ENCODE peak calls at places on chromosomes 3 and 15, in five cellular contexts. B, K, E, Y and P are unnamed samples.

GRCh38 chr3:112134335-112135124 is 1.5 kb upstream of the GCSAM start:
- DNase-seq in B (no peak), K (no peak), E (no peak), Y (no peak), P (no peak)

GRCh38 chr15:56760186-56760585 is 26.9 kb upstream of the ZNF280D start:
- DNase-seq in B (no peak), K (no peak), E (no peak), Y (no peak), P (no peak)

GRCh38 chr15:40358492-40359353 is 704 bp downstream of the DISP2 start:
- DNase-seq in B (peak), K (no peak), E (no peak), Y (no peak), P (no peak)

GRCh38 chr3:197394464-197395321 is 96.3 kb upstream of the DLG1 start:
- DNase-seq in B (no peak), K (no peak), E (no peak), Y (no peak), P (peak)

GRCh38 chr3:175270199-175270837 is 411.2 kb downstream of the NAALADL2 start:
- DNase-seq in B (no peak), K (no peak), E (no peak), Y (no peak), P (no peak)

GRCh38 chr3:55721716-55722484 is 234.8 kb upstream of the WNT5A start:
- DNase-seq in B (peak), K (no peak), E (no peak), Y (peak), P (peak)

GRCh38 chr3:6504385-6504784 is 356.5 kb upstream of the GRM7 start:
- DNase-seq in B (no peak), K (no peak), E (no peak), Y (no peak), P (no peak)

GRCh38 chr3:180330440-180330839 is 271.5 kb upstream of the TTC14 start:
- DNase-seq in B (no peak), K (no peak), E (no peak), Y (no peak), P (no peak)

GRCh38 chr15:56295433-56295832 is 51.8 kb upstream of the RFX7 start:
- DNase-seq in B (no peak), K (no peak), E (no peak), Y (no peak), P (no peak)

GRCh38 chr3:110624571-110624970 is 447.0 kb upstream of the NECTIN3 start:
- DNase-seq in B (no peak), K (no peak), E (no peak), Y (no peak), P (no peak)

GRCh38 chr15:93986400-93986984 is 244.9 kb upstream of the MCTP2 start:
- DNase-seq in B (no peak), K (no peak), E (no peak), Y (no peak), P (no peak)

GRCh38 chr15:74776851-74777768 is 4.8 kb upstream of the CSK start:
- DNase-seq in B (peak), K (no peak), E (no peak), Y (no peak), P (no peak)

GRCh38 chr3:14413381-14414071 is 11.1 kb downstream of the SLC6A6 start:
- DNase-seq in B (no peak), K (no peak), E (no peak), Y (no peak), P (no peak)

GRCh38 chr3:157347577-157348303 is 88.9 kb upstream of the PTX3 start:
- DNase-seq in B (no peak), K (no peak), E (no peak), Y (no peak), P (no peak)

GRCh38 chr3:168248383-168249047 is 152.8 kb upstream of the GOLIM4 start:
- DNase-seq in B (no peak), K (peak), E (no peak), Y (no peak), P (peak)

GRCh38 chr3:183272142-183272541 is 19.1 kb downstream of the B3GNT5 start:
- DNase-seq in B (no peak), K (no peak), E (no peak), Y (no peak), P (no peak)

GRCh38 chr3:114707225-114707860 is 413.5 kb downstream of the TIGIT start:
- DNase-seq in B (no peak), K (no peak), E (peak), Y (no peak), P (no peak)

GRCh38 chr3:194732617-194733016 is 46.9 kb downstream of the FAM43A start:
- DNase-seq in B (no peak), K (no peak), E (no peak), Y (no peak), P (no peak)

GRCh38 chr15:101394654-101395053 is 94.9 kb downstream of the PCSK6 start:
- DNase-seq in B (no peak), K (no peak), E (no peak), Y (no peak), P (peak)

GRCh38 chr3:62662680-62663079 is 212.5 kb downstream of the CADPS start:
- DNase-seq in B (no peak), K (no peak), E (no peak), Y (no peak), P (no peak)

GRCh38 chr3:28590851-28591250 is 242.2 kb upstream of the AZI2 start:
- DNase-seq in B (no peak), K (no peak), E (no peak), Y (no peak), P (no peak)

GRCh38 chr3:195872800-195873199 is 35.6 kb downstream of the TNK2 start:
- DNase-seq in B (no peak), K (no peak), E (no peak), Y (no peak), P (no peak)

GRCh38 chr3:33392703-33393125 is 47.5 kb downstream of the UBP1 start:
- DNase-seq in B (no peak), K (peak), E (no peak), Y (no peak), P (no peak)

GRCh38 chr3:15611018-15611417 is 9.5 kb downstream of the BTD start:
- DNase-seq in B (no peak), K (no peak), E (no peak), Y (no peak), P (peak)

GRCh38 chr3:195718477-195718984 is 2.2 kb upstream of the MUC20 start:
- DNase-seq in B (no peak), K (no peak), E (no peak), Y (no peak), P (no peak)

DNA sequence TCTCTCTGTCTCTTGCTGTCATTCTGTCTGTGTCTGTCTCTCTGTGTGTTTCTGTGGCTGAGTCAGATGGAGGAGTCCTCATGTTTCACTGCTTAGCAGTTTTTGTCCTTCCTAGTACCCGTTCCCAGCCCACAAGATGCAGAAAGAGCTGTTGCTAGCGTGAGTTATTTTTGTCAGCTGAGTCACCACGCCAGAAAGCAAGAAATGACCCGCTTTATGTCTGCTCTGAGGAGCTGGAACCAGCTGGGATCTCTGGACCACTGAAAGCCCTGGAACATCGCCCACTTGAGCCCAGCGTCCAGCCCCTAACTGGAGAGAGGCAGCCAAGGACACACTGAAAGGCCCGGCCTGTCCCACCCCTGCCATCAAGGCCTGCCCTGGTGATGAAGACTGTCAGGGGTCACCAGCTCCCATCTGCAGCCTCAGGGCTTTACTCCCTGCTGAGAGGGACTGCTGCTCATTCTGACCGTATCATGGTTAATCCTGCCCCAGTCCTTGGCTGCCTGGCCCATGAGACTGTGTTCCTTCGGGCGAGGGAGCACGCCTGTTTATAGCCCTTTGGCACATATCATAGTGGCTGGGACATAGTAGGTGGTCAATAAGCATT is 101.7 kb upstream of the TPM1 start:
- DNase-seq in B (peak), K (peak), E (no peak), Y (peak), P (peak)
- TF ChIP-seq EP300 in B (no peak), K (no peak), E (no peak), Y (no peak), P (no peak)

DNA sequence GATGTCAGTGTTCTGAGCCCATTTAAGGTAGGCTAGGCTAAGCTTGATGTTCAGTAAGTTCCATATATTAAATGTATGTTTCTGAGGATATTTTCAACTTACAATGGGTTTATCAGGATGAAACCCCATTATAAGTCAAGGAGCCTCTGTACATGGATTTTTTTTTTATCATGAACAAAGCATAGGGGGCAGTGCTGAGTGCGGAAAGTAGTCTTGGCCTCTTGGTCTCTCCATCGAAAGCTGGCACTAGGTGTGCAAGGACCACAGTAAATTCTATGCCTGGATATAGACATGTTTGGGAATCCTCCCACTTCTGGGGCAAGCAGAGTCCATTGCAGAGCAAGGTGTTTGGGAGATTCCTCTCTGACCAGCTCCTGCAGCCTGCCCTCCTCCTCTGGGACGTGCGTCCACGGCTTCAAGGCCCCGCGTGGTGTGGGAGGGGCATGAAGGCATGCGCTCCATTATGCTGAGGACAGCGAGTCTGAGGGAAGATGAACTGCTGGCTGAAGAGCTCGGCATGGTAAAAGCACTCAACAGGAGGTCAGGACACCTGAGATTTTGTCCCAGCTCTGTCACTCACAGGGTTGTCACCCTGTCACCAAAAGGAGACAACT is 122.9 kb upstream of the LIPC start:
- DNase-seq in B (no peak), K (no peak), E (no peak), Y (no peak), P (no peak)
- TF ChIP-seq CTCF in B (no peak), K (no peak), E (no peak), Y (no peak), P (no peak)

DNA sequence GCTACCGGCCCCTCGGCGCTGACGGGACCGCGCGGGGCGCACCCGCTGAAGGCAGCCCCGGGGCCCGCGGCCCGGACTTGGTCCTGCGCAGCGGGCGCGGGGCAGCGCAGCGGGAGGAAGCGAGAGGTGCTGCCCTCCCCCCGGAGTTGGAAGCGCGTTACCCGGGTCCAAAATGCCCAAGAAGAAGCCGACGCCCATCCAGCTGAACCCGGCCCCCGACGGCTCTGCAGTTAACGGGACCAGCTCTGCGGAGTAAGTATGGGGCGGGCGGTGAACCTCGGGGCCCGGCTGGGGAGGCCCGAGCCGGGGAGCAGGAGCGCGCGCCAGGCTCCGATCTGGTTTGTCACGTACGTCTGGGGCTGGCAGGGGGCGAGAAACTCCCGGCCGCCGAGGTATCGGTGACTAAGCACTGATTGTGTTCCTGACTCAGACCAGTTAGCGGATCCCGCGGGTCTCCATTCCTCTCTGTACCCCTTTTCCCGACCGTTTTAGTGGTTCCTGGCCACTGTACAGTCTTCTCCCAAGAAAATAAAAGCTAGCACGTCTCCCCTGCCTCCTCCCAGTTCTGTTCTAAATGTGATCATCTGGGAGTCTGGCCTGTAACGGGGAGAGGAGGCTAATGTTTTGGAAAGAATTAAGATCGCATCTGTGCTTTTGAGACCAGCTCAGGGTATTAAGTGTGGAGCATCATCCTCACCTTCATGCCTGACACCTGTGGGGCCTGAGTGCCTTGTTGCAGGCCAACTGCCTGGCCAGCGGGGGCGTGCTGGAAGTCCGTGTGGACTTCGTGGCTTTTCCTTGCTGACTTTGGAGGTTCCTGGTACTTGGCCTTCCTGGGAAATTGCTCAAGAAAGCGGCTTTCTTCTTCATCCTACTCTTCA is 704 bp downstream of the MAP2K1 start:
- DNase-seq in B (peak), K (peak), E (peak), Y (peak), P (peak)
- TF ChIP-seq EP300 in B (no peak), K (no peak), E (no peak), Y (no peak), P (no peak)

DNA sequence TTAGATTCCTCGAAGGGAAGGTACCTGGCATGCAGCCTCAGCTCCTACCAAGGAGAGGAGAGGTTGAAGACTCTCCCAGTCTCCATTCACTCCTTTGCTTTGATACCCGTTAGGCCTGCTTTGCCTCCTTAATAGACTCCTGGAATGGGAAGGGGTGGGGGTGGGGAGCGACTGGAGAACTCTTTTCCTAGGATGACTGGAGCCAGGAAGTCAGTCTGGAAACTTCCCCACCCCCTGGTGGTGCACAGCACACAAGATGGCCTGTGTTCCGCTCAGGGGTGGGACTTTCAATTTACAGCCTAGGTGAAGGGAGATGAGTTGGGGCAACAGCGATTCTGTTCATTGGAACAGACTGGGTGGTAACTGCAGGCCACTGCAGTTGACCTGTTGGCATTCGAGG is 21.4 kb upstream of the CELF6 start:
- DNase-seq in B (no peak), K (no peak), E (no peak), Y (no peak), P (no peak)
- TF ChIP-seq CTCF in B (no peak), K (peak), E (peak), Y (no peak), P (no peak)

GRCh38 chr3:65151660-65152059 is 463.9 kb upstream of the ADAMTS9 start:
- DNase-seq in B (no peak), K (no peak), E (no peak), Y (no peak), P (no peak)

GRCh38 chr3:65149877-65150276 is 462.1 kb upstream of the ADAMTS9 start:
- DNase-seq in B (no peak), K (no peak), E (no peak), Y (no peak), P (no peak)

GRCh38 chr3:65144791-65145355 is 457.1 kb upstream of the ADAMTS9 start:
- DNase-seq in B (no peak), K (no peak), E (no peak), Y (no peak), P (no peak)

GRCh38 chr3:65142476-65142875 is 454.7 kb upstream of the ADAMTS9 start:
- DNase-seq in B (no peak), K (no peak), E (no peak), Y (no peak), P (no peak)

GRCh38 chr3:65146149-65146548 is 458.3 kb upstream of the ADAMTS9 start:
- DNase-seq in B (no peak), K (no peak), E (no peak), Y (no peak), P (no peak)
- TF ChIP-seq EP300 in B (no peak), K (no peak), E (no peak), Y (no peak), P (no peak)

DNA sequence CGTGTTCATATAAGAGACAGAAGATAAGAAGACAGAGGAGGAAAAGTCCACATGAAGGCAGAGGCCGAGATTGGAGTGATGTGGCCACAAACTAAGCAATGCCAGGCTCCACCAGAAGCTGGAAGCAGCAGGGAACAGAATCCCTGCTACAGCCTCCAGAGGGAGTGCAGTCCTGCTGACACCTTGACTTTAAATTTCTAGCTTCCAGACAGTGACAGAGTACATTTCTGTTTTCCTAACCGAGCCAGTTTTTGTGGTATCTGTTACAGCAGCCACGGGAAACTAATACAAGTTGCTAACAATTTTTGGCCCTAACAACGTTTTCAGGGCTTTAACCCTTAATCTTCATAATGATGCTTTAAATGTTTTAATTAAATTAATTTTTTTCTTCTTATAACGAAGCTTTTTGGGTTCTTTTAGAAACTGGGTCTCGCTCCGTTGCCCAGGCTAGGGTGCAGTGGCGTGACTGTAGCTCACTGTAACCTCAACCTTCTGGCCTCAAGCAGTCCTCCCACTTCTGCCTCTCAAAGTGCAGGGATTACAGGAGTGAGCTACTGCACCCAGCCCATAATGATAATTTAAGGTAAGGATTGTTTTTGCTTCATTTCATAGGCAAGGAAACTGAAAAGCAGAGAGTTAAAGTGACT is 202.3 kb upstream of the PROK2 start:
- DNase-seq in B (no peak), K (no peak), E (peak), Y (no peak), P (no peak)
- TF ChIP-seq CTCF in B (peak), K (peak), E (peak), Y (no peak), P (no peak)